ENCODE peak calls at places on chromosomes 5 and 9, in nine cellular contexts. E, A, X, O, W, N, G, C and P are unnamed samples.

GRCh38 chr9:132125944-132126720 is 35.7 kb upstream of the NTNG2 start:
- DNase-seq in E (no peak), G (peak; percentile 35), W (no peak), O (no peak), C (no peak), N (no peak), A (no peak), X (no peak), P (no peak)

GRCh38 chr5:151224372-151224771 is 480 bp upstream of the CCDC69 start:
- DNase-seq in O (no peak), W (no peak), A (no peak), G (no peak), X (no peak), C (no peak), E (no peak), N (no peak), P (no peak)

GRCh38 chr9:109739760-109740159 is 40.2 kb upstream of the PALM2AKAP2 start:
- DNase-seq in O (no peak), E (no peak), G (no peak), W (no peak), N (no peak), X (no peak), A (no peak), C (no peak), P (no peak)

GRCh38 chr5:176784218-176785165 is 25.9 kb upstream of the UNC5A start:
- DNase-seq in C (peak; percentile 9), N (no peak), A (peak; percentile 21), W (no peak), X (no peak), E (peak; percentile 91), G (no peak), O (no peak), P (no peak)

GRCh38 chr5:96629774-96630173 is 32.4 kb upstream of the CAST start:
- DNase-seq in E (peak; percentile 73), O (no peak), N (no peak), W (peak; percentile 43), G (no peak), X (no peak), A (peak; percentile 80), C (peak; percentile 32), P (no peak)

GRCh38 chr5:97400537-97400936 is 217.5 kb upstream of the RIOK2 start:
- DNase-seq in A (no peak), O (no peak), W (no peak), E (no peak), N (no peak), G (no peak), C (no peak), X (no peak), P (no peak)

GRCh38 chr5:177536386-177536785 is 18.0 kb downstream of the FAM193B start:
- DNase-seq in C (no peak), E (no peak), W (no peak), G (no peak), N (no peak), O (no peak), X (no peak), A (no peak), P (no peak)

GRCh38 chr5:118796081-118796480 is 192.3 kb downstream of the DTWD2 start:
- DNase-seq in E (no peak), O (no peak), X (no peak), A (no peak), N (no peak), C (no peak), G (no peak), W (no peak), P (no peak)

GRCh38 chr9:77807295-77807694 is 159.2 kb upstream of the GNA14 start:
- DNase-seq in O (no peak), X (no peak), A (peak; percentile 82), W (no peak), N (no peak), C (no peak), E (peak; percentile 28), G (no peak), P (no peak)

GRCh38 chr9:109576762-109577161 is 78.7 kb upstream of the PTPN3 start:
- DNase-seq in E (no peak), O (no peak), C (no peak), X (no peak), G (no peak), N (peak; percentile 13), A (no peak), W (no peak), P (no peak)

GRCh38 chr5:146380714-146381113 is 42.1 kb downstream of the POU4F3 start:
- DNase-seq in C (no peak), A (no peak), E (no peak), O (no peak), N (no peak), X (no peak), W (no peak), G (no peak), P (no peak)

GRCh38 chr5:141100243-141100805 is at the start of gene PCDHB3:
- DNase-seq in O (no peak), N (no peak), C (no peak), X (no peak), W (no peak), A (peak; percentile 66), E (peak; percentile 78), G (peak; percentile 72), P (no peak)

GRCh38 chr9:127751269-127752054 is 16.4 kb upstream of the TOR2A start:
- DNase-seq in O (no peak), X (no peak), G (no peak), C (no peak), A (no peak), E (no peak), W (no peak), N (no peak), P (no peak)

GRCh38 chr5:109812698-109813097 is 123.0 kb downstream of the MAN2A1 start:
- DNase-seq in X (no peak), A (no peak), G (no peak), O (no peak), E (no peak), C (no peak), N (no peak), W (no peak), P (no peak)

GRCh38 chr9:38041564-38042267 is 27.3 kb downstream of the SHB start:
- DNase-seq in X (no peak), E (no peak), N (no peak), O (no peak), G (no peak), W (no peak), C (no peak), A (no peak), P (no peak)

GRCh38 chr5:91269198-91269597 is 113.9 kb downstream of the ARRDC3 start:
- DNase-seq in N (no peak), W (no peak), E (no peak), C (no peak), X (no peak), O (no peak), G (no peak), A (no peak), P (no peak)

GRCh38 chr5:6194261-6194875 is 184.0 kb downstream of the MED10 start:
- DNase-seq in A (no peak), X (no peak), C (no peak), W (no peak), N (no peak), G (no peak), E (no peak), O (no peak), P (no peak)

GRCh38 chr9:83583151-83584014 is 39.6 kb upstream of the IDNK start:
- DNase-seq in G (peak; percentile 42), X (no peak), A (peak; percentile 78), W (no peak), N (peak; percentile 49), O (no peak), E (peak; percentile 28), C (peak; percentile 19), P (no peak)

GRCh38 chr5:67165524-67166459 is 30.8 kb downstream of the CD180 start:
- DNase-seq in W (peak; percentile 57), E (no peak), G (peak; percentile 89), C (no peak), A (peak; percentile 88), X (peak; percentile 63), O (no peak), N (peak; percentile 86), P (peak; percentile 72)

GRCh38 chr9:126309427-126310179 is 17.0 kb upstream of the MVB12B start:
- DNase-seq in C (no peak), A (no peak), E (no peak), N (no peak), G (no peak), W (no peak), O (no peak), X (no peak), P (no peak)

GRCh38 chr5:74396913-74397606 is 243.5 kb downstream of the ENC1 start:
- DNase-seq in W (no peak), C (peak; percentile 46), E (no peak), N (no peak), X (no peak), O (no peak), G (no peak), A (no peak), P (no peak)

GRCh38 chr5:83049370-83049863 is 27.8 kb downstream of the TMEM167A start:
- DNase-seq in X (no peak), W (no peak), N (no peak), E (no peak), O (no peak), G (no peak), C (no peak), A (no peak), P (no peak)

GRCh38 chr9:13478235-13478634 is 198.7 kb upstream of the MPDZ start:
- DNase-seq in G (no peak), A (no peak), E (no peak), C (no peak), W (no peak), X (no peak), N (no peak), O (no peak), P (no peak)

GRCh38 chr5:23139338-23140171 is 286.4 kb upstream of the CDH12 start:
- DNase-seq in O (no peak), C (peak; percentile 43), A (peak; percentile 70), G (no peak), X (no peak), W (no peak), E (peak; percentile 21), N (peak; percentile 16), P (no peak)

GRCh38 chr5:79853676-79854418 is 137.2 kb downstream of the MTX3 start:
- DNase-seq in W (no peak), N (no peak), A (no peak), E (no peak), C (no peak), O (no peak), X (no peak), G (peak; percentile 68), P (no peak)

GRCh38 chr5:6584101-6584645 is 48.7 kb downstream of the NSUN2 start:
- DNase-seq in N (no peak), E (no peak), O (no peak), W (no peak), A (no peak), X (no peak), G (no peak), C (no peak), P (no peak)

GRCh38 chr5:14450055-14450524 is 131.5 kb upstream of the OTULINL start:
- DNase-seq in X (no peak), A (no peak), W (no peak), E (no peak), O (no peak), C (no peak), G (no peak), N (peak; percentile 3), P (no peak)

GRCh38 chr9:4073371-4073770 is 226.5 kb downstream of the GLIS3 start:
- DNase-seq in N (no peak), W (no peak), A (peak; percentile 49), X (no peak), O (no peak), G (peak; percentile 4), E (no peak), C (peak; percentile 3), P (no peak)

GRCh38 chr5:145787507-145787906 is 47.6 kb downstream of the PRELID2 start:
- DNase-seq in X (no peak), W (no peak), C (no peak), G (no peak), N (no peak), E (no peak), A (no peak), O (no peak), P (no peak)

GRCh38 chr5:39586185-39586584 is 161.4 kb upstream of the DAB2 start:
- DNase-seq in W (no peak), X (no peak), A (no peak), O (no peak), G (no peak), C (no peak), N (no peak), E (no peak), P (no peak)

GRCh38 chr9:15909297-15909696 is 356.5 kb downstream of the CCDC171 start:
- DNase-seq in C (no peak), O (no peak), X (no peak), E (no peak), W (no peak), A (no peak), N (no peak), G (no peak), P (no peak)